ENCODE peak calls at places on chromosomes 3 and 15, in ten cellular contexts. L is T-helper 17 cell; Q is LHCN-M2; T is mesenchymal stem cell; F is mesendoderm; X is natural killer cell; V is non-pigmented ciliary epithelial cell; E is stimulated activated naive CD8-positive, alpha-beta T cell treated with anti-CD3 and anti-CD28 coated beads, Interleukin-15, Interleukin-2, amounts not matched to agents 100 U/mL and 50 U/mL, for 24 hours; B is COR-L47; R is stimulated activated CD4-positive, alpha-beta T cell treated with anti-CD3 and anti-CD28 coated beads, Interleukin-1b, Interleukin-23, amount 100 ng/mL, for 4 hours. J is an unnamed sample.

GRCh38 chr15:76155742-76156141 is 96.0 kb downstream of the TMEM266 start:
- DNase-seq in L (no peak), Q (no peak), T (no peak), F (no peak), X (no peak), V (no peak), E (peak), B (no peak), R (no peak), J (no peak)

GRCh38 chr3:180762866-180763265 is 83.6 kb upstream of the CCDC39 start:
- DNase-seq in L (no peak), Q (no peak), T (no peak), F (no peak), X (no peak), V (no peak), E (no peak), B (no peak), R (no peak), J (no peak)

GRCh38 chr15:90957105-90957790 is 2.6 kb downstream of the RCCD1 start:
- DNase-seq in L (no peak), Q (no peak), T (peak), F (peak), X (no peak), V (no peak), E (no peak), B (no peak), R (no peak), J (peak)

GRCh38 chr3:40453933-40454332 is 3.2 kb upstream of the RPL14 start:
- DNase-seq in L (no peak), Q (no peak), T (no peak), F (no peak), X (no peak), V (no peak), E (no peak), B (no peak), R (no peak), J (no peak)

GRCh38 chr15:69082041-69082502 is 67.6 kb downstream of the NOX5 start:
- DNase-seq in L (no peak), Q (peak), T (peak), F (no peak), X (no peak), V (no peak), E (no peak), B (no peak), R (no peak), J (no peak)

GRCh38 chr3:180882115-180882514 is 30.4 kb upstream of the FXR1 start:
- DNase-seq in L (no peak), Q (no peak), T (no peak), F (no peak), X (no peak), V (no peak), E (no peak), B (no peak), R (no peak), J (no peak)

GRCh38 chr3:66824450-66824849 is 173.7 kb upstream of the KBTBD8 start:
- DNase-seq in L (no peak), Q (no peak), T (no peak), F (no peak), X (no peak), V (no peak), E (no peak), B (no peak), R (no peak), J (no peak)

GRCh38 chr15:92903588-92903955 is 3.4 kb downstream of the CHD2 start:
- DNase-seq in L (no peak), Q (no peak), T (no peak), F (no peak), X (no peak), V (no peak), E (no peak), B (no peak), R (no peak), J (no peak)

GRCh38 chr3:117019082-117019713 is 309.6 kb downstream of the TUSC7 start:
- DNase-seq in L (no peak), Q (peak), T (peak), F (peak), X (no peak), V (peak), E (peak), B (peak), R (no peak), J (peak)

J was measured in upper lobe of left lung.